ENCODE peak calls at places on chromosomes 2 and 18, in six cellular contexts. M is endodermal cell, W is PC-9, L is ovary, I is heart left ventricle, A is astrocyte. B is an unnamed sample. For H3K4me1, the result is how much of the 10 kb centered on the place peaks cover.

GRCh38 chr2:199895406-199895805 is 15.7 kb upstream of the C2orf69 start:
- DNase-seq in M (no peak), W (no peak), L (no peak), I (no peak), A (no peak), B (no peak)

GRCh38 chr18:45361148-45361851 is 254.0 kb upstream of the SLC14A2 start:
- DNase-seq in M (no peak), W (no peak), L (no peak), I (no peak), A (peak), B (no peak)

GRCh38 chr2:86150502-86150901 is 44.5 kb downstream of the PTCD3 start:
- DNase-seq in M (no peak), W (no peak), L (no peak), I (no peak), A (no peak), B (no peak)

GRCh38 chr2:45851576-45852304 is 200.3 kb downstream of the PRKCE start:
- DNase-seq in M (no peak), W (peak), L (no peak), I (no peak), A (peak), B (no peak)

GRCh38 chr2:25362564-25363145 is 20.9 kb upstream of the DNMT3A start:
- DNase-seq in M (peak), W (peak), L (peak), I (no peak), A (no peak), B (no peak)

GRCh38 chr2:239806758-239807434 is 218.2 kb downstream of the NDUFA10 start:
- DNase-seq in M (peak), W (no peak), L (peak), I (peak), A (no peak), B (no peak)

GRCh38 chr2:162143969-162144368 is 8.1 kb downstream of the GCG start:
- DNase-seq in M (no peak), W (no peak), L (no peak), I (no peak), A (no peak), B (no peak)

GRCh38 chr2:42359304-42359749 is 1.7 kb downstream of the COX7A2L start:
- DNase-seq in M (no peak), W (no peak), L (no peak), I (no peak), A (no peak), B (no peak)

GRCh38 chr2:33785201-33786106 is 186.4 kb upstream of the FAM98A start:
- DNase-seq in M (no peak), W (no peak), L (no peak), I (no peak), A (peak), B (no peak)

GRCh38 chr2:86790134-86790827 is 432 bp downstream of the CD8A start:
- DNase-seq in M (peak), W (no peak), L (no peak), I (no peak), A (no peak), B (no peak)

GRCh38 chr2:144227427-144227826 is 292.5 kb downstream of the ZEB2 start:
- DNase-seq in M (no peak), W (no peak), L (no peak), I (no peak), A (no peak), B (no peak)

GRCh38 chr2:190417045-190417842 is 9.1 kb downstream of the MFSD6 start:
- DNase-seq in M (no peak), W (no peak), L (no peak), I (no peak), A (no peak), B (no peak)

GRCh38 chr2:24774373-24774772 is 18.8 kb downstream of the PTRHD1 start:
- DNase-seq in M (no peak), W (no peak), L (no peak), I (no peak), A (no peak), B (no peak)

GRCh38 chr2:178271629-178272333 is 77.5 kb downstream of the OSBPL6 start:
- DNase-seq in M (no peak), W (no peak), L (peak), I (peak), A (peak), B (no peak)

GRCh38 chr18:63097198-63097597 is 222.4 kb downstream of the BCL2 start:
- DNase-seq in M (no peak), W (no peak), L (no peak), I (no peak), A (no peak), B (no peak)

GRCh38 chr2:230925443-230925878 is 419 bp upstream of the GPR55 start:
- DNase-seq in M (peak), W (no peak), L (no peak), I (no peak), A (no peak), B (no peak)

GRCh38 chr18:51134721-51135120 is 62.8 kb downstream of the MEX3C start:
- DNase-seq in M (no peak), W (no peak), L (no peak), I (no peak), A (no peak), B (no peak)

GRCh38 chr18:11324510-11324909 is 175.1 kb upstream of the PIEZO2 start:
- DNase-seq in M (no peak), W (no peak), L (no peak), I (no peak), A (no peak), B (no peak)

GRCh38 chr2:210762604-210763588 is 206.5 kb downstream of the CPS1 start:
- DNase-seq in M (peak), W (no peak), L (no peak), I (no peak), A (no peak), B (no peak)

GRCh38 chr18:12278765-12279682 is 24.9 kb downstream of the CIDEA start:
- DNase-seq in M (peak), W (no peak), L (peak), I (peak), A (peak), B (peak)

GRCh38 chr2:237760506-237761502 is 37.8 kb upstream of the RBM44 start:
- DNase-seq in M (no peak), W (no peak), L (no peak), I (no peak), A (peak), B (no peak)
- H3K4me3 ChIP-seq in M (no peak), W (no peak), L (no peak), I (no peak), A (no peak), B (no peak)

GRCh38 chr2:160324917-160325316 is 124.8 kb upstream of the ITGB6 start:
- DNase-seq in M (no peak), W (no peak), L (no peak), I (no peak), A (no peak), B (no peak)
- H3K4me1 ChIP-seq in M (under half), W (under half), L (under half), I (under half), A (under half), B (under half)

DNA sequence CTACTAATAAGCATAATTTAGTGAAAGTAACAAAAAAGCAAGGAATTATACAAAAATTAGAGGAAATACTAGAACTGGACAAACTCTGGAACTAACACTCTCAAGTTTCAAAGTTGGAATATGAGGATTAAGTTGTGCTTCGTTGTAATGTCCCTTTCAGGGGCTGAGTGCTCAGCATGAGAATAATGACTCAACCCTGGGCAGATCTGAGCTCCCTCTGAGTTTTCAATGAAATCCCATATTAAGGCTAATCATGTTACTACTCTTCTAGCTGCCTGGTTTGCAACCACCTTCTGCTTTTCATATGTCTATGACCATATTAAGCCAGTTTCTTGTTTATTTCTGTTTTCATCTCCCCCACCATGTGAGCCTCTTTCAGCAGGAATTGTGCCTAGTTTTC is 274.9 kb upstream of the LRRTM4 start:
- DNase-seq in M (no peak), W (no peak), L (no peak), I (no peak), A (no peak), B (no peak)
- H3K4me3 ChIP-seq in M (no peak), W (no peak), L (no peak), I (no peak), A (no peak), B (no peak)

GRCh38 chr2:54638774-54639187 is 84.7 kb upstream of the EML6 start:
- DNase-seq in M (no peak), W (no peak), L (no peak), I (no peak), A (no peak), B (no peak)

GRCh38 chr2:54636425-54637139 is 86.9 kb upstream of the EML6 start:
- DNase-seq in M (no peak), W (no peak), L (no peak), I (no peak), A (no peak), B (no peak)

GRCh38 chr2:54639609-54640008 is 83.9 kb upstream of the EML6 start:
- DNase-seq in M (no peak), W (no peak), L (no peak), I (peak), A (no peak), B (no peak)

GRCh38 chr2:54635554-54636152 is 87.8 kb upstream of the EML6 start:
- DNase-seq in M (no peak), W (no peak), L (no peak), I (no peak), A (peak), B (no peak)

DNA sequence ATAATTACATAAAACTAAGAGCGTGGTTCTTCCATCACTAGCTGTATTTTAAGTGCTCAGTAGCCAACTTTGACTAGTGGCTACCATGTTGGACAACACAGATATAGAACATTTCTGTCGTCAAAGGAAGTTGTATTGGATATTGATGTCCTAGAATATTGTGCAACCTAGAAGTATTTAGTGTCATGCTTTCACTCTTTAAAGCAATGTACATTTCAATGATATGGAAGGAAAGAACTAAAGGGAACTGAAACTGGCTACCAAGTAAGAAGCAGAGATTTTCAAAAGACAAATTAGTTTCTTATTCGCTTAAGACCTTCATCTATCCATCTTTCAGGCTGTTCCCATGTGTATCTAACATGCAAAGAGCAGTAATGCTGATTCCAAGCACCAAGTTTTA is 85.4 kb upstream of the EML6 start:
- DNase-seq in M (no peak), W (no peak), L (no peak), I (no peak), A (no peak), B (no peak)
- H3K4me1 ChIP-seq in M (under half), W (under half), L (under half), I (half or more), A (under half), B (under half)

GRCh38 chr2:234816056-234816455 is 135.8 kb upstream of the SH3BP4 start:
- DNase-seq in M (no peak), W (no peak), L (no peak), I (no peak), A (no peak), B (no peak)
- H3K4me3 ChIP-seq in M (no peak), W (no peak), L (no peak), I (no peak), A (no peak), B (no peak)

DNA sequence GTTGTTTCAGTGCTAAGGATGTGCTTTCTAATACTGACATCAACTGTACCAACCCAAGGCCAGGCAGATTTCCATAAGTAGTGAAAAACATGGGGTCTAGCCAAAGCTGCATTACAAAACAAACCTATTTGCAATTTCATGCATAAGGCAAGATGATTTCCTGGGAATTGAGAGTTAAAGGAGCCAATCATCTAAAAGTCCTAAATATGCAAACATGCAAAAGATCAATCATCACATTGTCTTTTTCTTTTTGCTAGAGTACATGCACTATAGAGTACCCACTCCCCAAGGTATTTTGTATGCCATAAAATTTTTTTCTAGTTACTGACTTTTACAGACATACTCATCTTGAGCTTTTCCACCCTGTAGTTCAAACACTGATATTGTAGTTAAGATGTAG is 22.5 kb downstream of the HNRNPLL start:
- DNase-seq in M (no peak), W (no peak), L (no peak), I (no peak), A (no peak), B (no peak)
- H3K4me1 ChIP-seq in M (under half), W (under half), L (under half), I (under half), A (under half), B (under half)

DNA sequence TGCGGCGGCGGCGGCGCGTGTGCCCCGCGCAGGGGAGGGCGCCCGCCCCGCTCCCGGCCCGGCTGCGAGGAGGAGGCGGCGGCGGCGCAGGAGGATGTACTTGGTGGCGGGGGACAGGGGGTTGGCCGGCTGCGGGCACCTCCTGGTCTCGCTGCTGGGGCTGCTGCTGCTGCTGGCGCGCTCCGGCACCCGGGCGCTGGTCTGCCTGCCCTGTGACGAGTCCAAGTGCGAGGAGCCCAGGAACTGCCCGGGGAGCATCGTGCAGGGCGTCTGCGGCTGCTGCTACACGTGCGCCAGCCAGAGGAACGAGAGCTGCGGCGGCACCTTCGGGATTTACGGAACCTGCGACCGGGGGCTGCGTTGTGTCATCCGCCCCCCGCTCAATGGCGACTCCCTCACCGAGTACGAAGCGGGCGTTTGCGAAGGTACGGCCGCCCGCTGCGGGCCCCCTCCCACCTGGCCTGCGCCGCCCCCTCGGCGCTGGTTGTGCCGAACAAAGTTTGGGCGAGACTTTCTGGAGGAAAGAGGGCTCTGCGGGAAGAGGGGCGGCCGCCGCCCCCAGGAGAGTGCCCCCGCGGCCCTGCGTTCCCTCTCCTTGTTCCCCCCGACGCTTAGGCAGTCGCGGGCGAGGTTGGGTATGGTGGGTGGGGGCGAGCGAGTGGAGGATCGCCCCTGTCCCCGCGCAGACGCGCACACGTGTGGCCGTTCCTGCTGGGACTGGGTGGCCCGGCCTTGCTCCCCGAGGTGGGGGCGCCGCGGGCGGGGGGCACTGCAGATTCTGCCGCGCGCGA is 816 bp downstream of the CRIM1 start:
- DNase-seq in M (peak), W (no peak), L (peak), I (peak), A (no peak), B (no peak)
- H3K4me3 ChIP-seq in M (peak), W (peak), L (peak), I (peak), A (peak), B (peak)

GRCh38 chr2:241811952-241812729 is 3.1 kb downstream of the NEU4 start:
- DNase-seq in M (peak), W (no peak), L (no peak), I (peak), A (no peak), B (no peak)
- H3K4me1 ChIP-seq in M (under half), W (under half), L (under half), I (under half), A (under half), B (under half)

B was measured in Caco-2.